ENCODE peak calls at places on chromosomes 5 and 9, in ten cellular contexts. U is vagina, Y is SJSA1, I is thoracic aorta, P is tibial artery, K is heart left ventricle, F is heart right ventricle, O is tibial nerve, C is left ventricle myocardium inferior, L is GM23338. N is an unnamed sample. For H3K4me1 and H3K36me3, the result is how much of the 10 kb centered on the place peaks cover.

GRCh38 chr9:12065050-12065449 is 628.1 kb upstream of the TYRP1 start:
- DNase-seq in O (no peak), U (no peak), C (no peak), F (no peak), K (no peak), Y (no peak), I (no peak), L (no peak), P (no peak), N (no peak)

GRCh38 chr5:135443329-135443960 is 3.7 kb downstream of the DCANP1 start:
- DNase-seq in K (peak), F (no peak), C (no peak), L (no peak), I (no peak), U (peak), O (no peak), Y (no peak), P (no peak), N (no peak)

GRCh38 chr5:135063511-135064234 is 29.6 kb upstream of the PITX1 start:
- DNase-seq in K (no peak), C (no peak), Y (no peak), I (no peak), U (no peak), F (no peak), L (no peak), O (no peak), P (no peak), N (no peak)

GRCh38 chr9:76161103-76161502 is 233.1 kb downstream of the RFK start:
- DNase-seq in C (no peak), L (peak), P (no peak), Y (no peak), F (no peak), K (no peak), O (no peak), I (no peak), U (no peak), N (no peak)

GRCh38 chr9:100590481-100590880 is 12.6 kb downstream of the CAVIN4 start:
- DNase-seq in P (no peak), L (no peak), C (no peak), F (no peak), I (no peak), U (no peak), Y (peak), K (no peak), O (no peak), N (no peak)

GRCh38 chr5:50874277-50874984 is 208.0 kb downstream of the PARP8 start:
- DNase-seq in O (no peak), I (no peak), K (no peak), P (no peak), U (no peak), F (no peak), Y (no peak), C (no peak), L (no peak), N (no peak)

GRCh38 chr5:132747693-132748440 is 641 bp downstream of the CCNI2 start:
- DNase-seq in Y (no peak), C (no peak), L (peak), P (no peak), U (no peak), O (no peak), F (no peak), I (no peak), K (peak), N (no peak)

GRCh38 chr5:178563621-178564020 is 26.6 kb downstream of the COL23A1 start:
- DNase-seq in L (no peak), F (no peak), K (no peak), O (no peak), I (no peak), Y (no peak), U (no peak), C (no peak), P (no peak), N (no peak)

GRCh38 chr9:115992834-115993233 is 160.8 kb upstream of the PAPPA start:
- DNase-seq in C (no peak), F (no peak), Y (no peak), I (no peak), O (no peak), K (no peak), P (no peak), U (no peak), L (peak), N (no peak)

GRCh38 chr9:134406366-134407122 is 80.3 kb downstream of the RXRA start:
- DNase-seq in L (no peak), K (no peak), P (peak), F (peak), I (no peak), Y (no peak), U (no peak), O (no peak), C (no peak), N (no peak)

GRCh38 chr5:159571501-159572244 is 241.4 kb upstream of the IL12B start:
- DNase-seq in U (no peak), I (no peak), O (no peak), L (no peak), K (no peak), P (no peak), C (no peak), F (no peak), Y (no peak), N (no peak)

GRCh38 chr9:22722492-22722891 is 275.9 kb downstream of the DMRTA1 start:
- DNase-seq in Y (no peak), U (no peak), K (no peak), L (peak), I (no peak), F (no peak), O (no peak), P (no peak), C (no peak), N (no peak)

DNA sequence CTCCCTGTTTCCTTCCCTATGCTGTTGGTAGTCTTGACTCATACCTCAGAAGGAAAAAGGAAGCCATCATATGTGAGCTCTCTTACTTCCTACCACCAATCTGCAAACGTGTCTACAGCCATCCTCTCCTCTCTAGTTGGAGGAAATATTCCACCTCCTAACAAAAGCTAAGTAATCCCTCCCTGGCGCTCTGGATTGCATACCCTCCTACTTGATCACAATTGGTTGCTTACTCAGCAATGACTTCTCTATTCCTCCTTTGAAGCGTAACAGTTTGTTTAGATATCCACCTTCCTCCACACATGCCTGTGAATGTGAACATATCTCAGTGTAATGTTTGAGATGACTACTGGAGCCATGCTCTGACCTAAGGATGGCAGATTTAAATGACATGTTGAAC is 18.2 kb downstream of the RUSC2 start:
- DNase-seq in I (no peak), U (no peak), C (no peak), L (no peak), F (no peak), K (no peak), P (no peak), Y (peak), O (no peak), N (no peak)
- H3K4me1 ChIP-seq in I (under half), U (under half), C (half or more), L (under half), F (under half), K (under half), P (under half), Y (under half), O (under half), N (under half)

GRCh38 chr5:32369542-32370155 is 56.9 kb upstream of the MTMR12 start:
- DNase-seq in U (no peak), F (no peak), Y (no peak), I (no peak), P (no peak), L (no peak), K (no peak), O (no peak), C (no peak), N (no peak)

GRCh38 chr5:32365623-32366022 is 52.9 kb upstream of the MTMR12 start:
- DNase-seq in I (no peak), O (no peak), Y (no peak), U (no peak), K (no peak), P (no peak), F (no peak), C (no peak), L (no peak), N (no peak)

GRCh38 chr5:32369032-32369431 is 56.3 kb upstream of the MTMR12 start:
- DNase-seq in K (no peak), F (no peak), C (no peak), I (no peak), P (no peak), U (no peak), Y (no peak), L (no peak), O (no peak), N (no peak)
- H3K36me3 ChIP-seq in K (half or more), F (under half), C (half or more), I (under half), P (under half), U (under half), Y (under half), L (under half), O (half or more), N (under half)

GRCh38 chr9:131609116-131609830 is 64.0 kb downstream of the PRRT1B start:
- DNase-seq in P (no peak), L (peak), U (no peak), K (peak), O (peak), F (no peak), Y (peak), C (peak), I (no peak), N (no peak)
- H3K27ac ChIP-seq in P (peak), L (peak), U (peak), K (peak), O (peak), F (peak), Y (peak), C (peak), I (peak), N (peak)

GRCh38 chr9:107251756-107252322 is 31.2 kb upstream of the RAD23B start:
- DNase-seq in O (peak), P (no peak), F (no peak), I (no peak), C (peak), K (no peak), U (no peak), L (no peak), Y (peak), N (no peak)
- H3K4me1 ChIP-seq in O (under half), P (under half), F (under half), I (under half), C (under half), K (under half), U (under half), L (under half), Y (under half), N (under half)

DNA sequence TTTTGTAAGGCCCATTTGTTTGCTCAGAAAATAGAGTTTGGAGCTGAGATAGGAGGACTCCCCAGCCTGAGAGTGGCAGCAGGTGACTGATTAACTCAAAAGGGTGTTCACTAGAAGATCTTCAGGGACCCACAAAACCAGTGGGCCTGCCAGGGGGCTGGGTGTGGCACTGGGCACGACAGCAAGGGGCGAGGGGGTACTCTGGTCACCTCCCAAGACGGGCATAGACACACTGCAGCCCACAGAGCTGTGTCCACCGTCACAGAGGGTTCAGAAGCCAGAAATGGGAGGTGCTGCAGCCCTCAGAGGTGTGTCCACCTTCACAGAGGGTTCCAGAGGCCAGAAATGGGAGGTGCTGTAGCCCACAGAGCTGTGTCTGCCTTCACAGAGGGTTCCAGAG is 75.6 kb upstream of the CACNA1B start:
- DNase-seq in K (no peak), I (no peak), F (no peak), U (no peak), L (no peak), Y (no peak), P (no peak), O (no peak), C (no peak), N (no peak)
- H3K36me3 ChIP-seq in K (half or more), I (under half), F (under half), U (under half), L (under half), Y (under half), P (half or more), O (half or more), C (half or more), N (half or more)